ENCODE peak calls at places on chromosomes 4 and X, in seven cellular contexts. One of them, this sample, is unnamed.

GRCh38 chrX:30748337-30748960 is 95.2 kb downstream of the GK start:
- DNase-seq in hepatocyte: no peak
- DNase-seq in neural progenitor cell: no peak
- DNase-seq in GM23338: peak
- DNase-seq in H9: no peak
- DNase-seq in H1: no peak
- DNase-seq in fibroblast of lung: no peak
- DNase-seq in this sample: peak

GRCh38 chrX:134244043-134244442 is 7.1 kb downstream of the CCDC160 start:
- DNase-seq in H1: no peak
- DNase-seq in hepatocyte: no peak
- DNase-seq in neural progenitor cell: no peak
- DNase-seq in H9: no peak
- DNase-seq in GM23338: no peak
- DNase-seq in fibroblast of lung: peak
- DNase-seq in this sample: no peak

GRCh38 chr4:158129649-158130048 is 43.2 kb downstream of the GASK1B start:
- DNase-seq in H1: no peak
- DNase-seq in neural progenitor cell: no peak
- DNase-seq in GM23338: no peak
- DNase-seq in hepatocyte: no peak
- DNase-seq in fibroblast of lung: peak
- DNase-seq in H9: no peak
- DNase-seq in this sample: no peak

GRCh38 chrX:91434351-91435168 is at the start of gene PABPC5:
- DNase-seq in GM23338: peak
- DNase-seq in H1: peak
- DNase-seq in fibroblast of lung: peak
- DNase-seq in hepatocyte: peak
- DNase-seq in neural progenitor cell: peak
- DNase-seq in H9: peak
- DNase-seq in this sample: no peak

GRCh38 chr4:6472387-6473263 is at the start of gene PPP2R2C:
- DNase-seq in neural progenitor cell: peak
- DNase-seq in fibroblast of lung: no peak
- DNase-seq in H1: no peak
- DNase-seq in hepatocyte: no peak
- DNase-seq in H9: peak
- DNase-seq in GM23338: peak
- DNase-seq in this sample: peak

GRCh38 chr4:169898095-169898494 is 128.1 kb downstream of the MFAP3L start:
- DNase-seq in fibroblast of lung: peak
- DNase-seq in GM23338: no peak
- DNase-seq in hepatocyte: no peak
- DNase-seq in H9: no peak
- DNase-seq in neural progenitor cell: no peak
- DNase-seq in H1: no peak
- DNase-seq in this sample: no peak

GRCh38 chr4:8127051-8127798 is 31.4 kb downstream of the ABLIM2 start:
- DNase-seq in GM23338: no peak
- DNase-seq in hepatocyte: no peak
- DNase-seq in H1: no peak
- DNase-seq in H9: no peak
- DNase-seq in neural progenitor cell: no peak
- DNase-seq in fibroblast of lung: no peak
- DNase-seq in this sample: no peak

GRCh38 chr4:54100607-54101189 is 735 bp downstream of the GSX2 start:
- DNase-seq in H9: peak
- DNase-seq in GM23338: peak
- DNase-seq in H1: no peak
- DNase-seq in fibroblast of lung: no peak
- DNase-seq in hepatocyte: no peak
- DNase-seq in neural progenitor cell: peak
- DNase-seq in this sample: peak

GRCh38 chr4:11589676-11590075 is 161.0 kb upstream of the HS3ST1 start:
- DNase-seq in neural progenitor cell: no peak
- DNase-seq in H9: no peak
- DNase-seq in fibroblast of lung: peak
- DNase-seq in hepatocyte: no peak
- DNase-seq in GM23338: no peak
- DNase-seq in H1: no peak
- DNase-seq in this sample: no peak

DNA sequence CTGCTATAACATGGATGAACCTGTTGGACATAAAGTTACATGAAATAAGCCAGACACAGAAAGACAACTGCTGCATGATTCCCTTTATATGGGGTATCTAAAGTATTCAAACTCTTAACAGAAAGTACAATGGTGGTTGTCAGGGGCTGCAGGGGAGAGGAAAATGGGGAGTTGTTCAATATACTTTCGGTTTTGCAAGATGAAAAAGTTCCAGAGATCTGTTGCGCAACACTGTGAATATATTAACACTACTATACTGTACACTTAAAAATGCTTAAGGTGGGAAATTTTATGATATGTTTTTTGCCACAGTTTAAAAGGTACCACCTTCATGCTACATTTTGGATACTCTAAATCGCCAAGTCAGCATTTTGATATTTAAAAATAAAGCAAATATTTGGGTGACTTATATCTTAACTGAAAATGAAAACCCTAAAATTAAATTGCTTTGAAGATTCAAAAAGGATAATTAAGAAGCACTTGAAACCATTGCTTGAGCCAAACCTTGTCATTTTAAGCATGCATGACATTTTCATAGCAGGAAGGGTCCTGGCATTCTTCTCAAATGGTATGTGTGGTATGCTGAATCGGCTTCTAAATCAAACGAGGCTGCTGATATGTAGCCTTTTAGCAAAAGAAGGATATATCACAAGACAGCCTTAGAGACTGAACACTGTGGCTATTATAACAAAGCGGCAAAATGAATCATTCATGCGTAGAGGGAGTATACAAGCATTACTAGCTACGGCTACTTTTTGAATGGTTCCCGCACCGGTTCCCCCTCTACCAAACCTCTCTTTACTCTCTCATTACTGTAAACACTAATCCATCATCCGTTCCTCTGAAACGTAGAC is 607.1 kb upstream of the DIPK2B start:
- DNase-seq in neural progenitor cell: peak
- DNase-seq in H1: no peak
- DNase-seq in hepatocyte: peak
- DNase-seq in H9: no peak
- DNase-seq in GM23338: peak
- DNase-seq in fibroblast of lung: peak
- DNase-seq in this sample: peak
- H3K4me2 ChIP-seq in neural progenitor cell: no peak
- H3K4me2 ChIP-seq in H1: no peak
- H3K4me2 ChIP-seq in hepatocyte: peak
- H3K4me2 ChIP-seq in H9: peak
- H3K4me2 ChIP-seq in GM23338: peak
- H3K4me2 ChIP-seq in fibroblast of lung: peak
- H3K4me2 ChIP-seq in this sample: no peak

GRCh38 chr4:186405957-186406356 is 140.0 kb downstream of the F11 start:
- DNase-seq in neural progenitor cell: no peak
- DNase-seq in hepatocyte: no peak
- DNase-seq in fibroblast of lung: no peak
- DNase-seq in H1: no peak
- DNase-seq in GM23338: no peak
- DNase-seq in H9: no peak
- DNase-seq in this sample: no peak

GRCh38 chr4:186404562-186405134 is 138.7 kb downstream of the F11 start:
- DNase-seq in hepatocyte: no peak
- DNase-seq in fibroblast of lung: no peak
- DNase-seq in neural progenitor cell: no peak
- DNase-seq in GM23338: no peak
- DNase-seq in H9: no peak
- DNase-seq in H1: no peak
- DNase-seq in this sample: no peak

GRCh38 chr4:186400676-186401075 is 134.7 kb downstream of the F11 start:
- DNase-seq in H1: no peak
- DNase-seq in neural progenitor cell: no peak
- DNase-seq in GM23338: no peak
- DNase-seq in fibroblast of lung: peak
- DNase-seq in hepatocyte: no peak
- DNase-seq in H9: no peak
- DNase-seq in this sample: no peak
- H3K4me2 ChIP-seq in H1: no peak
- H3K4me2 ChIP-seq in neural progenitor cell: no peak
- H3K4me2 ChIP-seq in GM23338: no peak
- H3K4me2 ChIP-seq in fibroblast of lung: no peak
- H3K4me2 ChIP-seq in hepatocyte: no peak
- H3K4me2 ChIP-seq in H9: no peak
- H3K4me2 ChIP-seq in this sample: no peak

GRCh38 chr4:48680848-48681568 is 99.1 kb downstream of the FRYL start:
- DNase-seq in neural progenitor cell: no peak
- DNase-seq in fibroblast of lung: no peak
- DNase-seq in H1: no peak
- DNase-seq in GM23338: no peak
- DNase-seq in hepatocyte: no peak
- DNase-seq in H9: no peak
- DNase-seq in this sample: no peak
- H3K4me2 ChIP-seq in neural progenitor cell: no peak
- H3K4me2 ChIP-seq in fibroblast of lung: no peak
- H3K4me2 ChIP-seq in H1: no peak
- H3K4me2 ChIP-seq in GM23338: no peak
- H3K4me2 ChIP-seq in hepatocyte: peak
- H3K4me2 ChIP-seq in H9: no peak
- H3K4me2 ChIP-seq in this sample: no peak

DNA sequence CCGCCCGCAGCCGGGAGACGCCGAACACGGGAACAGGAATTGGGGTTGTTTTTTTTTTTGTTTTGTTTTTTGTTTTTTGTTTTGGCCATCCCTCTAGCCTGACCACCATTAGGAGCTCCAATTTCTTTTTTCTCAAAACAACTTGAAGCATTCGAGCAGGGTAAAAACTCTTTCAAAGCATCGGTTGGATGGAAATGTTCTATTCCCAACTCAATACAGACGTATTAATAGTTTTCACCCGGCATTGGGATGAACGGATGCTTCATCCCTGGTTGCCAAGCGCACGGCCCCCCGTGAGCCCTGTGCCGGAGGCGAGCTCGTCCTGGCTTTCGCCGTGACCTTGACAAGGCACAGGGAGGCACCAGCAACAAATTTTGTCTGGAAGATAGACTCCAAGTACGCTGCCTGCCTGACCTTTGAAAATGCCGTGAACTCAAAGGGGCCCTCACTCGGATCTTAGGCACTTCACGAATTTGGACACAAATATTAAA is 352 bp upstream of the MAP3K15 start:
- DNase-seq in H1: no peak
- DNase-seq in H9: no peak
- DNase-seq in fibroblast of lung: no peak
- DNase-seq in hepatocyte: no peak
- DNase-seq in GM23338: peak
- DNase-seq in neural progenitor cell: no peak
- DNase-seq in this sample: no peak
- H3K4me2 ChIP-seq in H1: peak
- H3K4me2 ChIP-seq in H9: peak
- H3K4me2 ChIP-seq in fibroblast of lung: peak
- H3K4me2 ChIP-seq in hepatocyte: peak
- H3K4me2 ChIP-seq in GM23338: peak
- H3K4me2 ChIP-seq in neural progenitor cell: peak
- H3K4me2 ChIP-seq in this sample: peak

GRCh38 chr4:123676550-123677229 is 280.1 kb downstream of the SPRY1 start:
- DNase-seq in GM23338: peak
- DNase-seq in neural progenitor cell: peak
- DNase-seq in hepatocyte: no peak
- DNase-seq in H1: no peak
- DNase-seq in fibroblast of lung: peak
- DNase-seq in H9: peak
- DNase-seq in this sample: no peak
- H3K4me2 ChIP-seq in GM23338: no peak
- H3K4me2 ChIP-seq in neural progenitor cell: no peak
- H3K4me2 ChIP-seq in hepatocyte: no peak
- H3K4me2 ChIP-seq in H1: no peak
- H3K4me2 ChIP-seq in fibroblast of lung: no peak
- H3K4me2 ChIP-seq in H9: no peak
- H3K4me2 ChIP-seq in this sample: peak

GRCh38 chr4:119211856-119212250 is 660 bp upstream of the USP53 start:
- DNase-seq in H9: no peak
- DNase-seq in GM23338: no peak
- DNase-seq in neural progenitor cell: no peak
- DNase-seq in fibroblast of lung: no peak
- DNase-seq in hepatocyte: no peak
- DNase-seq in H1: peak
- DNase-seq in this sample: no peak

GRCh38 chr4:119209586-119209985 is 2.9 kb upstream of the USP53 start:
- DNase-seq in GM23338: no peak
- DNase-seq in H9: no peak
- DNase-seq in neural progenitor cell: no peak
- DNase-seq in fibroblast of lung: no peak
- DNase-seq in hepatocyte: no peak
- DNase-seq in H1: no peak
- DNase-seq in this sample: no peak

GRCh38 chr4:119207051-119207450 is 5.5 kb upstream of the USP53 start:
- DNase-seq in H1: no peak
- DNase-seq in H9: no peak
- DNase-seq in GM23338: no peak
- DNase-seq in neural progenitor cell: no peak
- DNase-seq in hepatocyte: no peak
- DNase-seq in fibroblast of lung: peak
- DNase-seq in this sample: peak

GRCh38 chr4:119210760-119211159 is 1.8 kb upstream of the USP53 start:
- DNase-seq in H1: no peak
- DNase-seq in GM23338: no peak
- DNase-seq in neural progenitor cell: no peak
- DNase-seq in H9: no peak
- DNase-seq in hepatocyte: no peak
- DNase-seq in fibroblast of lung: no peak
- DNase-seq in this sample: no peak

DNA sequence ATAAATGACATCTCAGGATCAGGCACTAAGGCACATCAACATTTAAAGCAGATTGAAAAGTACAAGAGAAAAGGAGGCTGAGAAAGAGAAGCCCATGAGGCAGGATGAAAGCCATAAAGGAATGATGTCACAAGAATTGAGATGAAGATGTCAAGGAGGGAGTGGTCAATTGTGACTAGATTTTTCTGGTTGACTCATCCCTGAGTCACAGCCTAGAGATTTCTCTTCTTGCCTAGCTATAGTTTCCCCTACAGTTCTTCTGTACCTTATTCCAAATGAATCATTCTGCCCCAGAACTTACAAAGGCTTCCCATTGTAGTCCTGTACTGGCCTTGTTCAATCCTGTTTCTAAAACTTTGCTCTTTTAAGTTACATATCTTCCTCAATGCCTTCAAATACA is 3.4 kb upstream of the USP53 start:
- DNase-seq in GM23338: no peak
- DNase-seq in hepatocyte: peak
- DNase-seq in neural progenitor cell: no peak
- DNase-seq in H9: no peak
- DNase-seq in H1: no peak
- DNase-seq in fibroblast of lung: peak
- DNase-seq in this sample: peak
- H3K4me2 ChIP-seq in GM23338: no peak
- H3K4me2 ChIP-seq in hepatocyte: no peak
- H3K4me2 ChIP-seq in neural progenitor cell: no peak
- H3K4me2 ChIP-seq in H9: no peak
- H3K4me2 ChIP-seq in H1: no peak
- H3K4me2 ChIP-seq in fibroblast of lung: no peak
- H3K4me2 ChIP-seq in this sample: no peak

GRCh38 chr4:56464581-56464980 is 2.8 kb upstream of the SRP72 start:
- DNase-seq in fibroblast of lung: no peak
- DNase-seq in neural progenitor cell: no peak
- DNase-seq in H9: no peak
- DNase-seq in hepatocyte: no peak
- DNase-seq in GM23338: no peak
- DNase-seq in H1: no peak
- DNase-seq in this sample: no peak
- H3K4me2 ChIP-seq in fibroblast of lung: peak
- H3K4me2 ChIP-seq in neural progenitor cell: peak
- H3K4me2 ChIP-seq in H9: no peak
- H3K4me2 ChIP-seq in hepatocyte: peak
- H3K4me2 ChIP-seq in GM23338: no peak
- H3K4me2 ChIP-seq in H1: no peak
- H3K4me2 ChIP-seq in this sample: no peak

This sample was measured in trophoblast cell.